ENCODE peak calls at places on chromosomes 13 and 19, in ten cellular contexts. B is stomach, L is H1, T is GM12878, N is GM23338, J is spleen, D is Panc1, M is sigmoid colon, R is HepG2, E is HCT116. F is an unnamed sample.

GRCh38 chr13:46624353-46624752 is 71.4 kb downstream of the LRCH1 start:
- DNase-seq in B (no peak), L (no peak), T (no peak), N (no peak), J (no peak), D (no peak), M (no peak), R (no peak), E (no peak), F (no peak)

GRCh38 chr13:95201814-95202521 is 99.3 kb downstream of the ABCC4 start:
- DNase-seq in B (no peak), L (no peak), T (no peak), N (no peak), J (no peak), D (no peak), M (no peak), R (no peak), E (no peak), F (no peak)

GRCh38 chr19:46724468-46724867 is 7.6 kb upstream of the PRKD2 start:
- DNase-seq in B (no peak), L (no peak), T (no peak), N (no peak), J (no peak), D (no peak), M (no peak), R (no peak), E (no peak), F (no peak)

GRCh38 chr13:34361528-34361927 is 543.6 kb downstream of the RFC3 start:
- DNase-seq in B (no peak), L (no peak), T (no peak), N (no peak), J (no peak), D (no peak), M (no peak), R (no peak), E (no peak), F (no peak)

GRCh38 chr19:41887711-41888382 is 4.9 kb downstream of the ARHGEF1 start:
- DNase-seq in B (peak; percentile 76), L (peak; percentile 74), T (no peak), N (peak; percentile 92), J (peak; percentile 93), D (no peak), M (no peak), R (peak; percentile 95), E (peak; percentile 93), F (peak; percentile 77)

GRCh38 chr13:47835470-47836228 is 165.4 kb downstream of the SUCLA2 start:
- DNase-seq in B (no peak), L (no peak), T (no peak), N (no peak), J (no peak), D (no peak), M (no peak), R (no peak), E (no peak), F (no peak)

GRCh38 chr13:48891586-48891985 is 84.1 kb upstream of the FNDC3A start:
- DNase-seq in B (no peak), L (no peak), T (no peak), N (no peak), J (no peak), D (no peak), M (no peak), R (peak; percentile 20), E (peak; percentile 48), F (no peak)

GRCh38 chr19:36054733-36055686 is at the start of gene WDR62:
- DNase-seq in B (peak; percentile 94), L (peak; percentile 96), T (peak; percentile 4), N (peak; percentile 96), J (peak; percentile 96), D (no peak), M (peak; percentile 97), R (peak; percentile 85), E (peak; percentile 83), F (peak; percentile 94)

GRCh38 chr13:94825507-94825906 is 113.2 kb upstream of the SOX21 start:
- DNase-seq in B (peak; percentile 33), L (peak; percentile 62), T (no peak), N (peak; percentile 85), J (no peak), D (no peak), M (peak; percentile 90), R (no peak), E (no peak), F (peak; percentile 25)

GRCh38 chr13:109871018-109871370 is 84.6 kb upstream of the IRS2 start:
- DNase-seq in B (no peak), L (no peak), T (no peak), N (no peak), J (no peak), D (no peak), M (no peak), R (no peak), E (no peak), F (no peak)

GRCh38 chr19:50383307-50383851 is 768 bp upstream of the POLD1 start:
- DNase-seq in B (no peak), L (no peak), T (no peak), N (peak; percentile 72), J (no peak), D (no peak), M (no peak), R (no peak), E (no peak), F (no peak)

GRCh38 chr13:89584058-89584457 is 1763.4 kb upstream of the MIR17HG start:
- DNase-seq in B (no peak), L (no peak), T (no peak), N (peak; percentile 18), J (no peak), D (no peak), M (no peak), R (no peak), E (no peak), F (no peak)

GRCh38 chr19:52896431-52897148 is 845 bp downstream of the ZNF320 start:
- DNase-seq in B (peak; percentile 57), L (peak; percentile 57), T (no peak), N (peak; percentile 47), J (no peak), D (no peak), M (no peak), R (no peak), E (no peak), F (peak; percentile 73)

GRCh38 chr13:40477623-40478608 is 188.5 kb downstream of the FOXO1 start:
- DNase-seq in B (no peak), L (no peak), T (no peak), N (no peak), J (no peak), D (no peak), M (peak; percentile 73), R (peak; percentile 75), E (no peak), F (no peak)

GRCh38 chr13:79246575-79246949 is 159.5 kb downstream of the RBM26 start:
- DNase-seq in B (no peak), L (no peak), T (no peak), N (no peak), J (no peak), D (no peak), M (no peak), R (no peak), E (no peak), F (no peak)

GRCh38 chr19:2302319-2303208 is 5.4 kb downstream of the LINGO3 start:
- DNase-seq in B (peak; percentile 47), L (peak; percentile 79), T (no peak), N (peak; percentile 76), J (peak; percentile 87), D (no peak), M (peak; percentile 79), R (no peak), E (no peak), F (peak; percentile 52)

GRCh38 chr13:76489299-76489698 is 396.9 kb downstream of the KCTD12 start:
- DNase-seq in B (no peak), L (no peak), T (no peak), N (no peak), J (no peak), D (no peak), M (no peak), R (no peak), E (no peak), F (no peak)

GRCh38 chr19:31066385-31066784 is 282.9 kb downstream of the TSHZ3 start:
- DNase-seq in B (no peak), L (no peak), T (no peak), N (no peak), J (no peak), D (peak; percentile 68), M (no peak), R (no peak), E (no peak), F (no peak)

GRCh38 chr19:37218592-37218935 is 550 bp downstream of the ZNF383 start:
- DNase-seq in B (no peak), L (no peak), T (peak; percentile 5), N (no peak), J (no peak), D (no peak), M (no peak), R (no peak), E (no peak), F (no peak)

GRCh38 chr13:98098511-98098910 is 44.4 kb upstream of the FARP1 start:
- DNase-seq in B (no peak), L (no peak), T (no peak), N (no peak), J (no peak), D (no peak), M (no peak), R (no peak), E (no peak), F (no peak)
- TF ChIP-seq POLR2AphosphoS5 in B (no peak), L (no peak), T (no peak), N (no peak), J (no peak), D (no peak), M (no peak), R (no peak), E (no peak), F (no peak)

GRCh38 chr13:106326751-106327150 is 208.7 kb downstream of the EFNB2 start:
- DNase-seq in B (no peak), L (no peak), T (no peak), N (no peak), J (no peak), D (no peak), M (no peak), R (no peak), E (no peak), F (no peak)

GRCh38 chr13:106331116-106331515 is 204.3 kb downstream of the EFNB2 start:
- DNase-seq in B (no peak), L (no peak), T (no peak), N (no peak), J (no peak), D (no peak), M (no peak), R (no peak), E (no peak), F (no peak)

GRCh38 chr13:106329941-106330340 is 205.5 kb downstream of the EFNB2 start:
- DNase-seq in B (no peak), L (no peak), T (no peak), N (no peak), J (no peak), D (no peak), M (no peak), R (no peak), E (no peak), F (peak; percentile 62)
- TF ChIP-seq CTCF in B (no peak), L (no peak), T (no peak), N (no peak), J (no peak), D (no peak), M (no peak), R (no peak), E (no peak), F (no peak)

GRCh38 chr19:38674388-38675133 is 27.1 kb downstream of the ACTN4 start:
- DNase-seq in B (no peak), L (no peak), T (no peak), N (no peak), J (no peak), D (no peak), M (no peak), R (no peak), E (no peak), F (no peak)
- TF ChIP-seq POLR2AphosphoS5 in B (peak; percentile 21), L (no peak), T (peak; percentile 10), N (no peak), J (no peak), D (no peak), M (peak; percentile 4), R (no peak), E (peak; percentile 24), F (no peak)

GRCh38 chr13:29589967-29590366 is 5.5 kb downstream of the SLC7A1 start:
- DNase-seq in B (no peak), L (no peak), T (no peak), N (peak; percentile 62), J (no peak), D (no peak), M (no peak), R (no peak), E (no peak), F (no peak)
- TF ChIP-seq CTCF in B (no peak), L (peak; percentile 51), T (no peak), N (peak; percentile 64), J (no peak), D (no peak), M (no peak), R (peak; percentile 50), E (no peak), F (no peak)

F was measured in transverse colon.